ENCODE peak calls at places on chromosomes 13 and 19, in ten cellular contexts. One of them, this sample, is unnamed.

GRCh38 chr19:29771708-29772415 is 39.9 kb upstream of the CCNE1 start:
- DNase-seq in breast epithelium: no peak
- DNase-seq in fibroblast of lung: peak; percentile 45
- DNase-seq in hepatocyte: peak; percentile 85
- DNase-seq in neural progenitor cell: peak; percentile 81
- DNase-seq in ovary: peak; percentile 15
- DNase-seq in aorta: no peak
- DNase-seq in left ventricle myocardium inferior: peak; percentile 28
- DNase-seq in heart right ventricle: peak; percentile 38
- DNase-seq in Peyer's patch: peak; percentile 59
- DNase-seq in this sample: peak; percentile 52

GRCh38 chr13:83881917-83882625 is at the start of gene SLITRK1:
- DNase-seq in aorta: peak; percentile 90
- DNase-seq in ovary: no peak
- DNase-seq in neural progenitor cell: peak; percentile 94
- DNase-seq in Peyer's patch: no peak
- DNase-seq in left ventricle myocardium inferior: no peak
- DNase-seq in heart right ventricle: peak; percentile 35
- DNase-seq in hepatocyte: peak; percentile 80
- DNase-seq in fibroblast of lung: peak; percentile 53
- DNase-seq in breast epithelium: no peak
- DNase-seq in this sample: no peak

GRCh38 chr13:77507931-77508776 is 27.4 kb upstream of the SCEL start:
- DNase-seq in heart right ventricle: no peak
- DNase-seq in Peyer's patch: no peak
- DNase-seq in fibroblast of lung: peak; percentile 87
- DNase-seq in breast epithelium: no peak
- DNase-seq in aorta: no peak
- DNase-seq in hepatocyte: no peak
- DNase-seq in ovary: no peak
- DNase-seq in neural progenitor cell: no peak
- DNase-seq in left ventricle myocardium inferior: no peak
- DNase-seq in this sample: no peak

GRCh38 chr13:93861818-93862217 is 617.7 kb downstream of the DCT start:
- DNase-seq in ovary: no peak
- DNase-seq in fibroblast of lung: peak; percentile 71
- DNase-seq in hepatocyte: peak; percentile 48
- DNase-seq in neural progenitor cell: no peak
- DNase-seq in aorta: no peak
- DNase-seq in left ventricle myocardium inferior: no peak
- DNase-seq in heart right ventricle: no peak
- DNase-seq in breast epithelium: no peak
- DNase-seq in Peyer's patch: no peak
- DNase-seq in this sample: no peak

GRCh38 chr19:32464279-32464678 is 58.7 kb downstream of the DPY19L3 start:
- DNase-seq in breast epithelium: no peak
- DNase-seq in neural progenitor cell: no peak
- DNase-seq in Peyer's patch: no peak
- DNase-seq in hepatocyte: no peak
- DNase-seq in aorta: no peak
- DNase-seq in fibroblast of lung: peak; percentile 42
- DNase-seq in heart right ventricle: no peak
- DNase-seq in left ventricle myocardium inferior: no peak
- DNase-seq in ovary: no peak
- DNase-seq in this sample: peak; percentile 17

GRCh38 chr19:7751157-7751783 is 3.9 kb upstream of the CD209 start:
- DNase-seq in ovary: no peak
- DNase-seq in hepatocyte: no peak
- DNase-seq in fibroblast of lung: no peak
- DNase-seq in neural progenitor cell: no peak
- DNase-seq in left ventricle myocardium inferior: no peak
- DNase-seq in heart right ventricle: no peak
- DNase-seq in aorta: no peak
- DNase-seq in Peyer's patch: peak; percentile 65
- DNase-seq in breast epithelium: no peak
- DNase-seq in this sample: no peak

GRCh38 chr19:50319156-50319555 is 10.0 kb downstream of the KCNC3 start:
- DNase-seq in neural progenitor cell: no peak
- DNase-seq in left ventricle myocardium inferior: no peak
- DNase-seq in fibroblast of lung: no peak
- DNase-seq in hepatocyte: no peak
- DNase-seq in heart right ventricle: no peak
- DNase-seq in aorta: peak; percentile 51
- DNase-seq in breast epithelium: no peak
- DNase-seq in ovary: no peak
- DNase-seq in Peyer's patch: no peak
- DNase-seq in this sample: no peak

GRCh38 chr19:49820125-49820524 is 2.0 kb downstream of the MED25 start:
- DNase-seq in fibroblast of lung: no peak
- DNase-seq in aorta: no peak
- DNase-seq in ovary: no peak
- DNase-seq in heart right ventricle: no peak
- DNase-seq in Peyer's patch: no peak
- DNase-seq in breast epithelium: no peak
- DNase-seq in left ventricle myocardium inferior: no peak
- DNase-seq in neural progenitor cell: no peak
- DNase-seq in hepatocyte: peak; percentile 79
- DNase-seq in this sample: peak; percentile 59

GRCh38 chr19:35714601-35715354 is 3.0 kb upstream of the KMT2B start:
- DNase-seq in breast epithelium: no peak
- DNase-seq in heart right ventricle: no peak
- DNase-seq in Peyer's patch: no peak
- DNase-seq in left ventricle myocardium inferior: no peak
- DNase-seq in fibroblast of lung: no peak
- DNase-seq in aorta: no peak
- DNase-seq in ovary: no peak
- DNase-seq in hepatocyte: no peak
- DNase-seq in neural progenitor cell: peak; percentile 42
- DNase-seq in this sample: no peak

GRCh38 chr13:31204592-31204991 is 4.8 kb downstream of the B3GLCT start:
- DNase-seq in hepatocyte: peak; percentile 35
- DNase-seq in left ventricle myocardium inferior: no peak
- DNase-seq in heart right ventricle: no peak
- DNase-seq in breast epithelium: no peak
- DNase-seq in neural progenitor cell: no peak
- DNase-seq in Peyer's patch: no peak
- DNase-seq in aorta: no peak
- DNase-seq in ovary: no peak
- DNase-seq in fibroblast of lung: peak; percentile 44
- DNase-seq in this sample: peak; percentile 17

GRCh38 chr13:58587183-58587582 is 955.6 kb downstream of the PCDH17 start:
- DNase-seq in ovary: no peak
- DNase-seq in hepatocyte: no peak
- DNase-seq in heart right ventricle: no peak
- DNase-seq in fibroblast of lung: no peak
- DNase-seq in Peyer's patch: no peak
- DNase-seq in breast epithelium: no peak
- DNase-seq in neural progenitor cell: no peak
- DNase-seq in aorta: no peak
- DNase-seq in left ventricle myocardium inferior: no peak
- DNase-seq in this sample: no peak

DNA sequence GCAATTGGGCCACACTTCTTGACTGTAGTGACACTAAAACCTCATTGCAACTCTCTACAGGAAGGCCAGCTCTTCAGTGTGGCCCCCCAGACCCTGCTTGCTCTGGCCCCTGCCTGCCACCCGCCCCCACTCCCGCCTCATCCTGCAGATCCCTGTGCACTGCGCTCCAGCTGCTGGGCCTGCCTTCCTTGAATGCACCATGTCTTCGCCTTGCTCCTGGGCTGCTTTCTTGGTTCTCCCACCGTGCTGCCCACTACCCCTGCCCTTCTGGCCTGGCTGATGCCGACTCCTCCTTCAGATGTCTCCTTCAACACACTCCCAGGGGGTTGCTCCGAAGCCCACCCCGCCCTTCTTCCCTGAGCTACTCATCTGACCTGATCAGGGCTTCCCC is 98.2 kb downstream of the SIPA1L3 start:
- DNase-seq in fibroblast of lung: no peak
- DNase-seq in Peyer's patch: no peak
- DNase-seq in hepatocyte: no peak
- DNase-seq in neural progenitor cell: peak; percentile 24
- DNase-seq in aorta: no peak
- DNase-seq in heart right ventricle: no peak
- DNase-seq in left ventricle myocardium inferior: no peak
- DNase-seq in ovary: no peak
- DNase-seq in breast epithelium: no peak
- DNase-seq in this sample: no peak
- H3K9me3 ChIP-seq in fibroblast of lung: no peaks in the 10 kb centered on the region
- H3K9me3 ChIP-seq in Peyer's patch: no peaks in the 10 kb centered on the region
- H3K9me3 ChIP-seq in hepatocyte: no peaks in the 10 kb centered on the region
- H3K9me3 ChIP-seq in neural progenitor cell: no peaks in the 10 kb centered on the region
- H3K9me3 ChIP-seq in aorta: no peaks in the 10 kb centered on the region
- H3K9me3 ChIP-seq in heart right ventricle: no peaks in the 10 kb centered on the region
- H3K9me3 ChIP-seq in left ventricle myocardium inferior: no peaks in the 10 kb centered on the region
- H3K9me3 ChIP-seq in ovary: no peaks in the 10 kb centered on the region
- H3K9me3 ChIP-seq in breast epithelium: no peaks in the 10 kb centered on the region
- H3K9me3 ChIP-seq in this sample: no peaks in the 10 kb centered on the region

DNA sequence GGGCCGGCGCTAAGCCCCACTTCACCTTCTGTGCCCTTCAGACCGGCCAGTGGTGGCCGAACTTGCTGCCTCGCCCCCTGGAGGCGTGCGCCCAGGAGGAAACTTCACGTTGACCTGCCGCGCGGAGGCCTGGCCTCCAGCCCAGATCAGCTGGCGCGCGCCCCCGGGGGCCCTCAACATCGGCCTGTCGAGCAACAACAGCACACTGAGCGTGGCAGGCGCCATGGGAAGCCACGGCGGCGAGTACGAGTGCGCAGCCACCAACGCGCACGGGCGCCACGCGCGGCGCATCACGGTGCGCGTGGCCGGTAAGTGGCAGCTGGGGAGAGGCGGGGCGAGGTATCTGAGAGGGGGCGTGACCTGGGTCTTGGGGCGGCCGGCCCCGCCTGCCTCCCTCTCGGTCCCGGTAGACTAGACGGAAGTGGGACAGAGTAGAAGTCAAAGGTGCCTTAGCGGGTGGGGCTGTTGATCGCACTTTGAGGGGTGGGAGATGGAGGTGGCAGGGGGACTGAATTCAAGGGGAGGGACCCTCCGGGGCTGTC is 5.6 kb downstream of the ICAM5 start:
- DNase-seq in breast epithelium: no peak
- DNase-seq in fibroblast of lung: no peak
- DNase-seq in heart right ventricle: peak; percentile 44
- DNase-seq in Peyer's patch: peak; percentile 88
- DNase-seq in neural progenitor cell: peak; percentile 46
- DNase-seq in hepatocyte: no peak
- DNase-seq in ovary: no peak
- DNase-seq in left ventricle myocardium inferior: no peak
- DNase-seq in aorta: no peak
- DNase-seq in this sample: peak; percentile 63
- H3K4me1 ChIP-seq in breast epithelium: peaks cover 15% of the 10 kb centered on the region
- H3K4me1 ChIP-seq in fibroblast of lung: peaks cover 8% of the 10 kb centered on the region
- H3K4me1 ChIP-seq in heart right ventricle: peaks cover 49% of the 10 kb centered on the region
- H3K4me1 ChIP-seq in Peyer's patch: no peaks in the 10 kb centered on the region
- H3K4me1 ChIP-seq in neural progenitor cell: peaks cover 9% of the 10 kb centered on the region
- H3K4me1 ChIP-seq in hepatocyte: peaks cover 23% of the 10 kb centered on the region
- H3K4me1 ChIP-seq in ovary: peaks cover 13% of the 10 kb centered on the region
- H3K4me1 ChIP-seq in left ventricle myocardium inferior: peaks cover 43% of the 10 kb centered on the region
- H3K4me1 ChIP-seq in aorta: no peaks in the 10 kb centered on the region
- H3K4me1 ChIP-seq in this sample: peaks cover 8% of the 10 kb centered on the region

DNA sequence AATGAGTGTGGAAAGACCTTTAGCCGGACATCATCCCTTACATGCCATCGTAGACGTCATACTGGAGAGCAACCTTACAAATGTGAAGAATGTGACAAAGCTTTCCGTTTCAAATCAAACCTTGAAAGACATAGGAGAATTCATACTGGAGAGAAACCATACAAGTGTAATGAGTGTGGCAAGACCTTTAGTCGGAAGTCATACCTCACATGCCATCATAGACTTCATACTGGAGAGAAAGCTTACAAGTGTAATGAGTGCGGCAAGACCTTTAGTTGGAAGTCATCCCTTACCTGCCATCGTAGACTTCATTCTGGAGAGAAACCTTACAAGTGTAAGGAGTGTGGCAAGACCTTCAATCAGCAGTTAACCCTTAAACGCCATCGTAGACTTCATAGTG is 11.7 kb upstream of the ZNF813 start:
- DNase-seq in heart right ventricle: no peak
- DNase-seq in neural progenitor cell: no peak
- DNase-seq in aorta: no peak
- DNase-seq in breast epithelium: no peak
- DNase-seq in left ventricle myocardium inferior: no peak
- DNase-seq in hepatocyte: no peak
- DNase-seq in ovary: no peak
- DNase-seq in Peyer's patch: no peak
- DNase-seq in fibroblast of lung: no peak
- DNase-seq in this sample: no peak
- H3K9me3 ChIP-seq in heart right ventricle: peaks cover 98% of the 10 kb centered on the region
- H3K9me3 ChIP-seq in neural progenitor cell: peaks cover 24% of the 10 kb centered on the region
- H3K9me3 ChIP-seq in aorta: peaks cover 27% of the 10 kb centered on the region
- H3K9me3 ChIP-seq in breast epithelium: peaks cover 66% of the 10 kb centered on the region
- H3K9me3 ChIP-seq in left ventricle myocardium inferior: peaks cover 69% of the 10 kb centered on the region
- H3K9me3 ChIP-seq in hepatocyte: peaks cover 65% of the 10 kb centered on the region
- H3K9me3 ChIP-seq in ovary: peaks cover 32% of the 10 kb centered on the region
- H3K9me3 ChIP-seq in Peyer's patch: peaks cover 69% of the 10 kb centered on the region
- H3K9me3 ChIP-seq in fibroblast of lung: peaks cover 2% of the 10 kb centered on the region
- H3K9me3 ChIP-seq in this sample: peaks cover 7% of the 10 kb centered on the region

DNA sequence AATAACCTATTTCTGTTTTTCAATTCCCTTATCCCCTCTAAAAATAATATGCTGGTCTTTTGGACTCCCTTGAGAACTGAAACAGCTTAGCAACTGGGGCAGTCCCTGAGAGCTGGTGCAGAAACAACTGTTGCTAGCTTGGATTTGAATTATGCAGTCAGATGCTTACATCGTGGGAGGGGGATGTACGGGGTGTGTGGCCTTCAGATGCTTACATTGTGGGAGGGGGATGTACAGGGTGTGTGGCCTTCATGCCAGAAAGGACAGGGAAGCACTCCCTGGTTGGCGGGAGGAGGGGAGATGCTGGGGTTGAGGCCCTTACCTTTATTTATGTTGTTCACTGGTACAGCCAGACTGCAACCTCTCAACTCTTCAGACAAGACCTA is 25.6 kb downstream of the LRCH1 start:
- DNase-seq in neural progenitor cell: no peak
- DNase-seq in hepatocyte: no peak
- DNase-seq in left ventricle myocardium inferior: no peak
- DNase-seq in aorta: no peak
- DNase-seq in breast epithelium: no peak
- DNase-seq in heart right ventricle: no peak
- DNase-seq in fibroblast of lung: no peak
- DNase-seq in ovary: no peak
- DNase-seq in Peyer's patch: no peak
- DNase-seq in this sample: no peak
- H3K4me1 ChIP-seq in neural progenitor cell: peaks cover 24% of the 10 kb centered on the region
- H3K4me1 ChIP-seq in hepatocyte: peaks cover 24% of the 10 kb centered on the region
- H3K4me1 ChIP-seq in left ventricle myocardium inferior: peaks cover 91% of the 10 kb centered on the region
- H3K4me1 ChIP-seq in aorta: peaks cover 25% of the 10 kb centered on the region
- H3K4me1 ChIP-seq in breast epithelium: peaks cover 3% of the 10 kb centered on the region
- H3K4me1 ChIP-seq in heart right ventricle: peaks cover 74% of the 10 kb centered on the region
- H3K4me1 ChIP-seq in fibroblast of lung: peaks cover 24% of the 10 kb centered on the region
- H3K4me1 ChIP-seq in ovary: peaks cover 13% of the 10 kb centered on the region
- H3K4me1 ChIP-seq in Peyer's patch: no peaks in the 10 kb centered on the region
- H3K4me1 ChIP-seq in this sample: peaks cover 27% of the 10 kb centered on the region